ENCODE peak calls at places on chromosomes 16 and 17, in four cellular contexts. Z is lower leg skin, I is body of pancreas, M is H1. J is an unnamed sample.

GRCh38 chr16:25925466-25925865 is 233.7 kb downstream of the HS3ST4 start:
- DNase-seq in I (no peak), Z (no peak), M (no peak), J (no peak)

GRCh38 chr17:41957058-41957868 is 9.3 kb upstream of the CNP start:
- DNase-seq in I (peak; percentile 43), Z (no peak), M (no peak), J (no peak)

GRCh38 chr17:33778505-33779398 is 476.3 kb upstream of the CCL2 start:
- DNase-seq in M (peak; percentile 3), Z (peak; percentile 19), I (peak; percentile 69), J (peak; percentile 54)

GRCh38 chr16:50598256-50598894 is 50.2 kb downstream of the NKD1 start:
- DNase-seq in M (no peak), Z (no peak), I (peak; percentile 61), J (no peak)

GRCh38 chr17:29376667-29377268 is 13.4 kb upstream of the TAOK1 start:
- DNase-seq in Z (no peak), M (no peak), I (peak; percentile 26), J (no peak)

GRCh38 chr17:6639651-6640535 is 618 bp downstream of the KIAA0753 start:
- DNase-seq in I (no peak), M (no peak), Z (no peak), J (peak; percentile 49)

GRCh38 chr17:4772235-4772613 is 538 bp downstream of the TM4SF5 start:
- DNase-seq in Z (no peak), I (no peak), M (no peak), J (no peak)

GRCh38 chr16:29876578-29877249 is 13.7 kb upstream of the CDIPT start:
- DNase-seq in I (no peak), Z (no peak), M (no peak), J (no peak)

GRCh38 chr17:70863436-70864248 is 694.3 kb downstream of the KCNJ2 start:
- DNase-seq in Z (no peak), M (no peak), I (peak; percentile 68), J (no peak)

GRCh38 chr17:67272312-67273050 is 27.5 kb upstream of the HELZ start:
- DNase-seq in I (no peak), Z (no peak), M (no peak), J (no peak)

GRCh38 chr16:82061861-82062525 is 26.9 kb downstream of the HSD17B2 start:
- DNase-seq in M (no peak), I (peak; percentile 51), Z (no peak), J (no peak)

GRCh38 chr17:10105513-10106001 is 92.8 kb downstream of the GAS7 start:
- DNase-seq in M (no peak), Z (no peak), I (peak; percentile 30), J (no peak)

GRCh38 chr17:43597624-43598358 is 51.7 kb upstream of the ETV4 start:
- DNase-seq in M (no peak), I (no peak), Z (no peak), J (no peak)

GRCh38 chr16:73019456-73020362 is 28.2 kb downstream of the ZFHX3 start:
- DNase-seq in I (no peak), M (no peak), Z (no peak), J (no peak)

GRCh38 chr16:3074860-3075545 is 9.6 kb downstream of the IL32 start:
- DNase-seq in I (peak; percentile 38), Z (no peak), M (no peak), J (no peak)

GRCh38 chr17:9645858-9646555 is 690 bp downstream of the USP43 start:
- DNase-seq in M (no peak), Z (no peak), I (peak; percentile 81), J (peak; percentile 30)

GRCh38 chr16:9597967-9598730 is 506.7 kb downstream of the HAPSTR1 start:
- DNase-seq in Z (no peak), M (no peak), I (no peak), J (no peak)

GRCh38 chr17:58279016-58279671 is 1.6 kb downstream of the MPO start:
- DNase-seq in I (peak; percentile 44), Z (no peak), M (no peak), J (no peak)

GRCh38 chr17:32487460-32488176 is 825 bp downstream of the CDK5R1 start:
- DNase-seq in Z (no peak), M (no peak), I (no peak), J (no peak)

GRCh38 chr17:61393904-61394629 is 5.6 kb upstream of the TBX2 start:
- DNase-seq in M (no peak), I (no peak), Z (no peak), J (no peak)

GRCh38 chr17:2814499-2815341 is 18.5 kb downstream of the RAP1GAP2 start:
- DNase-seq in Z (peak; percentile 32), I (peak; percentile 36), M (no peak), J (no peak)

GRCh38 chr17:29565643-29566472 is 979 bp downstream of the ABHD15 start:
- DNase-seq in Z (peak; percentile 16), M (no peak), I (peak; percentile 61), J (no peak)

GRCh38 chr17:5509482-5509881 is 23.1 kb downstream of the MIS12 start:
- DNase-seq in Z (no peak), M (no peak), I (no peak), J (no peak)

GRCh38 chr17:44386182-44386525 is 3.3 kb downstream of the ITGA2B start:
- DNase-seq in M (no peak), Z (no peak), I (no peak), J (no peak)

GRCh38 chr17:57666198-57666870 is 78.8 kb downstream of the CCDC182 start:
- DNase-seq in M (no peak), I (no peak), Z (no peak), J (no peak)

GRCh38 chr16:62067981-62068380 is 31.7 kb upstream of the CDH8 start:
- DNase-seq in Z (no peak), I (no peak), M (no peak), J (no peak)

GRCh38 chr16:62064173-62064572 is 27.9 kb upstream of the CDH8 start:
- DNase-seq in Z (no peak), I (no peak), M (no peak), J (no peak)

GRCh38 chr16:62067182-62067581 is 30.9 kb upstream of the CDH8 start:
- DNase-seq in Z (no peak), I (no peak), M (no peak), J (no peak)

GRCh38 chr16:62066747-62067146 is 30.5 kb upstream of the CDH8 start:
- DNase-seq in Z (no peak), I (no peak), M (no peak), J (no peak)

GRCh38 chr16:62068747-62069146 is 32.5 kb upstream of the CDH8 start:
- DNase-seq in M (no peak), Z (no peak), I (no peak), J (no peak)
- TF ChIP-seq CTCF in M (peak; percentile 78), Z (no peak), I (no peak), J (peak; percentile 47)

DNA sequence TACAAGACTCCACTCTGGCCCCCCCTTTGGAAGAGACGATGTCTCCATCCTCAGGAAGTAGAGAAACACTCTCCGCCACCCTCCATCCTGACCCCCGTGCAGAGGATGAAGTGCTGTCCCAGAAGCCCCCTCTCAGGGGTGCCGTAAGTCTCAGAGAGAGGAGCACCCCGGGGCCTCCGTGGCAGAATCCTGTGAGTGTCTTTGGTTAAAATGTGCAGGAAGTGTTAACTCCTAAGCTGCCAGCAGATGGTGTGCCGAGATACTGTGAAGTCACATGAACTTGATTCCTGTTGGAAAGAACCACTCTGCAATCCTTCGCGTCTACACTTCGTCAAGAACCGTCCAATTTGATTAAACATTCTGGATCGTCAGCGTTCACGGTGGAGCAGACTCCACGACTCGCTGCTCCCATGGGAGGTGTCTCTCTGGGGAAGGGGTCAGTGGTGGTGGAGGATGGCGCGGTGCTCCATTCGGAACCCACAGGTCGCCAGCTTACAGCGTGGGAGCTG is 5.6 kb downstream of the BANP start:
- DNase-seq in Z (no peak), I (no peak), M (no peak), J (peak; percentile 11)
- TF ChIP-seq CTCF in Z (no peak), I (no peak), M (peak; percentile 46), J (peak; percentile 48)

DNA sequence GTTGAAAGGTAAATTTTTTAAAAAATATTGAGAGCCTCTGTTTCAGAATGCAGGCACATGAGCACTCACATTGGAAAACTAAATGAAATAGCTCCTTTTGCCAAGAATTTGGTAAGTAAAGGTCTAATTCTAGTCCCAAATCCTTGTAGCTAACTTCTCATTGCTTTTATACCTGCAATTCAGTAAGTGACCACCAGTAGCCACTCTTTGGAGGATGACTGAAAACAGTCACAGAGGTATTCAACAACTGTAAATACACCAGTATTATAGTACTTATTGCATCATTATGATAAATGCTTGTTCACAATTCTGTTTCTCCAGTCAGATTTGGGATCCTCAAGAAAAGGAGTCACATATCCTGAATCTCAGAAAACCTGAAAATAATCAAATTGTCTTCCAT is 562.4 kb upstream of the CDH11 start:
- DNase-seq in M (no peak), I (no peak), Z (no peak), J (no peak)
- TF ChIP-seq CTCF in M (peak; percentile 40), I (no peak), Z (no peak), J (peak; percentile 48)

GRCh38 chr17:7897773-7898172 is 9.2 kb downstream of the CHD3 start:
- DNase-seq in I (peak; percentile 59), Z (no peak), M (no peak), J (no peak)
- TF ChIP-seq CTCF in I (peak; percentile 42), Z (no peak), M (peak; percentile 11), J (peak; percentile 43)

GRCh38 chr16:4152267-4152666 is 36.0 kb upstream of the ADCY9 start:
- DNase-seq in I (no peak), Z (no peak), M (no peak), J (no peak)
- TF ChIP-seq CTCF in I (no peak), Z (no peak), M (no peak), J (no peak)

GRCh38 chr17:78769200-78769773 is 12.8 kb downstream of the CYTH1 start:
- DNase-seq in M (no peak), I (no peak), Z (no peak), J (no peak)
- TF ChIP-seq CTCF in M (peak; percentile 41), I (no peak), Z (no peak), J (no peak)

GRCh38 chr17:165939-166338 is 15.5 kb downstream of the DOC2B start:
- DNase-seq in I (no peak), M (no peak), Z (no peak), J (no peak)

GRCh38 chr17:162689-163088 is 18.8 kb downstream of the DOC2B start:
- DNase-seq in I (no peak), M (no peak), Z (no peak), J (no peak)

GRCh38 chr17:161481-161880 is 20.0 kb downstream of the DOC2B start:
- DNase-seq in Z (no peak), I (no peak), M (no peak), J (no peak)

GRCh38 chr17:163514-164103 is 17.8 kb downstream of the DOC2B start:
- DNase-seq in M (no peak), Z (no peak), I (no peak), J (no peak)

GRCh38 chr17:164536-165235 is 16.8 kb downstream of the DOC2B start:
- DNase-seq in I (peak; percentile 52), Z (no peak), M (no peak), J (peak; percentile 51)
- TF ChIP-seq CTCF in I (no peak), Z (no peak), M (peak; percentile 79), J (peak; percentile 61)

J was measured in neural crest cell.